ENCODE peak calls at places on chromosomes 11 and 22, in nine cellular contexts. H is CD8-positive, alpha-beta T cell; N is fibroblast of the aortic adventitia; B is mesothelial cell of epicardium; F is stimulated activated naive CD8-positive, alpha-beta T cell treated with anti-CD3 and anti-CD28 coated beads, Interleukin-15, amount 100 ng/mL, for 72 hours; A is cardiac septum; K is right cardiac atrium; Z is stimulated activated naive CD4-positive, alpha-beta T cell; S is dermis microvascular lymphatic vessel endothelial cell. R is an unnamed sample.

GRCh38 chr11:70097783-70098182 is 19.7 kb downstream of the ANO1 start:
- DNase-seq in H (no peak), N (no peak), B (no peak), F (no peak), A (no peak), K (no peak), Z (no peak), S (no peak), R (no peak)

GRCh38 chr22:39960791-39961746 is 872 bp downstream of the TMA7B start:
- DNase-seq in H (peak; percentile 79), N (peak; percentile 81), B (no peak), F (peak; percentile 90), A (peak; percentile 84), K (no peak), Z (no peak), S (peak; percentile 77), R (no peak)

GRCh38 chr11:131850507-131850906 is 480.1 kb downstream of the NTM start:
- DNase-seq in H (no peak), N (no peak), B (no peak), F (no peak), A (no peak), K (no peak), Z (no peak), S (no peak), R (no peak)

GRCh38 chr11:1844221-1845094 is 5.7 kb downstream of the TNNI2 start:
- DNase-seq in H (peak; percentile 55), N (no peak), B (no peak), F (peak; percentile 56), A (no peak), K (peak; percentile 65), Z (peak; percentile 48), S (peak; percentile 43), R (no peak)

GRCh38 chr11:100550910-100551309 is 136.2 kb upstream of the ARHGAP42 start:
- DNase-seq in H (no peak), N (no peak), B (no peak), F (no peak), A (no peak), K (no peak), Z (no peak), S (no peak), R (no peak)

GRCh38 chr11:120128392-120129172 is 9.3 kb downstream of the TRIM29 start:
- DNase-seq in H (no peak), N (peak; percentile 61), B (no peak), F (no peak), A (peak; percentile 35), K (no peak), Z (no peak), S (no peak), R (peak; percentile 89)

GRCh38 chr11:69321877-69322350 is 28.0 kb downstream of the MYEOV start:
- DNase-seq in H (no peak), N (peak; percentile 97), B (no peak), F (no peak), A (peak; percentile 5), K (no peak), Z (no peak), S (peak; percentile 69), R (no peak)

GRCh38 chr11:80587906-80588305 is 1147.1 kb upstream of the TENM4 start:
- DNase-seq in H (no peak), N (no peak), B (no peak), F (no peak), A (no peak), K (no peak), Z (no peak), S (peak; percentile 23), R (no peak)

GRCh38 chr11:86559311-86559945 is 113.0 kb downstream of the ME3 start:
- DNase-seq in H (no peak), N (peak; percentile 94), B (no peak), F (no peak), A (no peak), K (peak; percentile 65), Z (no peak), S (peak; percentile 86), R (no peak)

GRCh38 chr22:47997052-47997568 is 1234.7 kb downstream of the TBC1D22A start:
- DNase-seq in H (no peak), N (no peak), B (no peak), F (no peak), A (no peak), K (no peak), Z (no peak), S (no peak), R (no peak)

GRCh38 chr11:15810581-15810980 is 545.8 kb downstream of the SOX6 start:
- DNase-seq in H (no peak), N (no peak), B (no peak), F (no peak), A (no peak), K (no peak), Z (no peak), S (no peak), R (no peak)

GRCh38 chr11:22521226-22521625 is 104.4 kb downstream of the FANCF start:
- DNase-seq in H (no peak), N (no peak), B (no peak), F (no peak), A (no peak), K (no peak), Z (no peak), S (no peak), R (no peak)

R was measured in mesenteric fat pad.